ENCODE peak calls at places on chromosomes 11 and 22, in five cellular contexts. One of them, this sample, is unnamed.

GRCh38 chr22:48161354-48161753 is 1398.9 kb downstream of the TBC1D22A start:
- DNase-seq in tibial nerve: no peak
- DNase-seq in HFF-Myc: no peak
- DNase-seq in naive B cell: no peak
- DNase-seq in central memory CD8-positive, alpha-beta T cell: no peak
- DNase-seq in this sample: no peak

GRCh38 chr11:6925636-6926207 is 504 bp upstream of the ZNF215 start:
- DNase-seq in tibial nerve: no peak
- DNase-seq in HFF-Myc: no peak
- DNase-seq in naive B cell: no peak
- DNase-seq in central memory CD8-positive, alpha-beta T cell: no peak
- DNase-seq in this sample: no peak

GRCh38 chr22:19980766-19981165 is 35.9 kb downstream of the ARVCF start:
- DNase-seq in tibial nerve: no peak
- DNase-seq in HFF-Myc: no peak
- DNase-seq in naive B cell: no peak
- DNase-seq in central memory CD8-positive, alpha-beta T cell: no peak
- DNase-seq in this sample: no peak

GRCh38 chr11:119338318-119338890 is 2.3 kb downstream of the C1QTNF5 start:
- DNase-seq in tibial nerve: peak; percentile 52
- DNase-seq in HFF-Myc: peak; percentile 67
- DNase-seq in naive B cell: peak; percentile 54
- DNase-seq in central memory CD8-positive, alpha-beta T cell: peak; percentile 54
- DNase-seq in this sample: peak; percentile 86

GRCh38 chr22:49141761-49142160 is 685.9 kb downstream of the BRD1 start:
- DNase-seq in tibial nerve: no peak
- DNase-seq in HFF-Myc: no peak
- DNase-seq in naive B cell: no peak
- DNase-seq in central memory CD8-positive, alpha-beta T cell: no peak
- DNase-seq in this sample: no peak

GRCh38 chr22:49943771-49944398 is 16.7 kb upstream of the PIM3 start:
- DNase-seq in tibial nerve: no peak
- DNase-seq in HFF-Myc: no peak
- DNase-seq in naive B cell: no peak
- DNase-seq in central memory CD8-positive, alpha-beta T cell: no peak
- DNase-seq in this sample: no peak

GRCh38 chr11:17760102-17761029 is 25.8 kb downstream of the KCNC1 start:
- DNase-seq in tibial nerve: no peak
- DNase-seq in HFF-Myc: peak; percentile 6
- DNase-seq in naive B cell: no peak
- DNase-seq in central memory CD8-positive, alpha-beta T cell: no peak
- DNase-seq in this sample: peak; percentile 56

GRCh38 chr11:62694455-62695167 is 5.3 kb upstream of the LRRN4CL start:
- DNase-seq in tibial nerve: peak; percentile 79
- DNase-seq in HFF-Myc: peak; percentile 65
- DNase-seq in naive B cell: peak; percentile 69
- DNase-seq in central memory CD8-positive, alpha-beta T cell: peak; percentile 57
- DNase-seq in this sample: peak; percentile 73

GRCh38 chr11:134452026-134452848 is 40.2 kb upstream of the B3GAT1 start:
- DNase-seq in tibial nerve: no peak
- DNase-seq in HFF-Myc: no peak
- DNase-seq in naive B cell: no peak
- DNase-seq in central memory CD8-positive, alpha-beta T cell: no peak
- DNase-seq in this sample: no peak

GRCh38 chr22:38870791-38871359 is 1.1 kb downstream of the CBX6 start:
- DNase-seq in tibial nerve: no peak
- DNase-seq in HFF-Myc: no peak
- DNase-seq in naive B cell: no peak
- DNase-seq in central memory CD8-positive, alpha-beta T cell: no peak
- DNase-seq in this sample: no peak

GRCh38 chr11:103055174-103055890 is 36.6 kb downstream of the DCUN1D5 start:
- DNase-seq in tibial nerve: no peak
- DNase-seq in HFF-Myc: peak; percentile 38
- DNase-seq in naive B cell: no peak
- DNase-seq in central memory CD8-positive, alpha-beta T cell: no peak
- DNase-seq in this sample: peak; percentile 5

GRCh38 chr11:11909727-11910126 is 68.0 kb downstream of the USP47 start:
- DNase-seq in tibial nerve: no peak
- DNase-seq in HFF-Myc: no peak
- DNase-seq in naive B cell: no peak
- DNase-seq in central memory CD8-positive, alpha-beta T cell: no peak
- DNase-seq in this sample: no peak

GRCh38 chr11:33725496-33725895 is 10.7 kb downstream of the CD59 start:
- DNase-seq in tibial nerve: no peak
- DNase-seq in HFF-Myc: no peak
- DNase-seq in naive B cell: no peak
- DNase-seq in central memory CD8-positive, alpha-beta T cell: no peak
- DNase-seq in this sample: no peak